ENCODE peak calls at places on chromosomes 1 and 21, in nine cellular contexts. X is lung; S is CD8-positive, alpha-beta T cell; N is tibial nerve; U is PC-3; L is left lung; V is colonic mucosa; Q is uterus; F is esophagus muscularis mucosa. P is an unnamed sample.
A peak's percentile ranks its signal among the peaks of the same experiment; 100 is the strongest.

GRCh38 chr1:231170875-231171274 is 9.0 kb downstream of the TRIM67 start:
- DNase-seq in X (no peak), S (no peak), N (no peak), U (no peak), L (no peak), V (no peak), Q (no peak), F (no peak), P (no peak)

GRCh38 chr1:89843279-89844121 is 22.7 kb downstream of the LRRC8D start:
- DNase-seq in X (peak; percentile 68), S (peak; percentile 72), N (peak; percentile 37), U (peak; percentile 67), L (peak; percentile 95), V (peak; percentile 77), Q (peak; percentile 51), F (peak; percentile 92), P (peak; percentile 70)

GRCh38 chr1:51636765-51637522 is 20.1 kb downstream of the OSBPL9 start:
- DNase-seq in X (no peak), S (no peak), N (no peak), U (peak; percentile 89), L (no peak), V (peak; percentile 27), Q (peak; percentile 84), F (no peak), P (peak; percentile 69)

GRCh38 chr1:50329332-50329932 is 93.8 kb downstream of the DMRTA2 start:
- DNase-seq in X (no peak), S (no peak), N (no peak), U (peak; percentile 37), L (no peak), V (peak; percentile 89), Q (no peak), F (no peak), P (no peak)

GRCh38 chr1:24415910-24416665 is 486 bp downstream of the NIPAL3 start:
- DNase-seq in X (no peak), S (no peak), N (no peak), U (peak; percentile 34), L (no peak), V (peak; percentile 59), Q (no peak), F (no peak), P (no peak)

GRCh38 chr1:109834951-109835350 is 71.2 kb upstream of the EPS8L3 start:
- DNase-seq in X (no peak), S (no peak), N (no peak), U (no peak), L (no peak), V (no peak), Q (no peak), F (no peak), P (no peak)

GRCh38 chr1:13761883-13762282 is 61.9 kb downstream of the PRDM2 start:
- DNase-seq in X (no peak), S (no peak), N (no peak), U (no peak), L (no peak), V (no peak), Q (no peak), F (peak; percentile 17), P (no peak)

GRCh38 chr1:145425436-145426029 is at the start of gene NBPF20:
- DNase-seq in X (peak; percentile 81), S (peak; percentile 70), N (peak; percentile 38), U (peak; percentile 86), L (peak; percentile 94), V (peak; percentile 88), Q (peak; percentile 67), F (peak; percentile 91), P (peak; percentile 80)

GRCh38 chr1:19882111-19883071 is at the start of gene OTUD3:
- DNase-seq in X (peak; percentile 95), S (peak; percentile 90), N (peak; percentile 84), U (peak; percentile 98), L (peak; percentile 97), V (peak; percentile 98), Q (peak; percentile 96), F (peak; percentile 99), P (peak; percentile 97)

GRCh38 chr1:31004231-31004621 is 61.3 kb downstream of the PUM1 start:
- DNase-seq in X (no peak), S (no peak), N (no peak), U (no peak), L (no peak), V (no peak), Q (no peak), F (no peak), P (no peak)

GRCh38 chr1:210586785-210587184 is 258.1 kb downstream of the HHAT start:
- DNase-seq in X (no peak), S (no peak), N (no peak), U (no peak), L (no peak), V (no peak), Q (no peak), F (no peak), P (no peak)

GRCh38 chr1:9630331-9631081 is 21.0 kb upstream of the PIK3CD start:
- DNase-seq in X (no peak), S (peak; percentile 32), N (no peak), U (no peak), L (no peak), V (no peak), Q (no peak), F (no peak), P (no peak)

GRCh38 chr1:198678901-198679329 is 40.1 kb downstream of the PTPRC start:
- DNase-seq in X (no peak), S (no peak), N (no peak), U (no peak), L (peak; percentile 31), V (no peak), Q (no peak), F (no peak), P (no peak)

GRCh38 chr1:18640228-18641004 is 9.8 kb downstream of the PAX7 start:
- DNase-seq in X (no peak), S (no peak), N (no peak), U (no peak), L (no peak), V (no peak), Q (no peak), F (no peak), P (no peak)

GRCh38 chr1:212915245-212916091 is 34.9 kb upstream of the VASH2 start:
- DNase-seq in X (no peak), S (no peak), N (no peak), U (peak; percentile 29), L (no peak), V (no peak), Q (peak; percentile 59), F (no peak), P (no peak)

GRCh38 chr21:15788847-15789548 is 59.2 kb downstream of the USP25 start:
- DNase-seq in X (no peak), S (no peak), N (no peak), U (peak; percentile 37), L (no peak), V (no peak), Q (no peak), F (no peak), P (no peak)

GRCh38 chr1:214123061-214123784 is 135.4 kb downstream of the PROX1 start:
- DNase-seq in X (peak; percentile 42), S (no peak), N (no peak), U (peak; percentile 86), L (no peak), V (peak; percentile 54), Q (peak; percentile 17), F (no peak), P (no peak)

DNA sequence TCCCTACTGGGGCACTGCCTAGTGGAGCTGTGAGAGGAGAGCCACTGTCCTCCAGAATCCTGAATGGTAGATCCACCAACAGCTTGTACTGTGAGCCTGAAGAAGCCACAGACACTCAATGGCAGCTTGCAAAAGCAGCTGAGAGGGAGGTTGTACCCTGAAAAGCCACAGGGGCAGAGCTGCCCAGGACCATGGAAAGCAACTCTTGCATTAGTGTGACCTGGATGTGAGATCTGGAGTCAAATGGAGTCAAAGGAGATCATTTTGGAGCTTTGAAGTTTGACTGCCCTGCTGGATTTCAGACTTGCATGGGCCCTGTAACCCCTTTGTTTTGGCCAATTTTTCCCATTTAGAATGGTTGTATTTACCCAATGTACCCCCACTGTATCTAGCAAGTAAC is 871.4 kb upstream of the PRMT6 start:
- DNase-seq in X (no peak), S (no peak), N (no peak), U (no peak), L (no peak), V (no peak), Q (no peak), F (no peak), P (no peak)
- H3K4me3 ChIP-seq in X (no peak overlapping the region), S (no peak overlapping the region), N (no peak overlapping the region), U (no peak overlapping the region), L (no peak overlapping the region), V (no peak overlapping the region), Q (no peak overlapping the region), F (no peak overlapping the region), P (no peak overlapping the region)

GRCh38 chr21:45366931-45367401 is 38.0 kb upstream of the COL18A1 start:
- DNase-seq in X (no peak), S (no peak), N (no peak), U (peak; percentile 90), L (peak; percentile 81), V (peak; percentile 43), Q (peak; percentile 90), F (no peak), P (no peak)
- TF ChIP-seq CTCF in X (no peak), S (no peak), N (no peak), U (no peak), L (no peak), V (no peak), Q (no peak), F (no peak), P (no peak)

GRCh38 chr1:2269193-2269921 is 41.2 kb downstream of the SKI start:
- DNase-seq in X (no peak), S (no peak), N (no peak), U (no peak), L (no peak), V (no peak), Q (no peak), F (no peak), P (no peak)

GRCh38 chr1:2269922-2270259 is 41.8 kb downstream of the SKI start:
- DNase-seq in X (no peak), S (no peak), N (no peak), U (no peak), L (no peak), V (no peak), Q (no peak), F (no peak), P (no peak)

GRCh38 chr1:2271134-2271785 is 43.1 kb downstream of the SKI start:
- DNase-seq in X (no peak), S (no peak), N (no peak), U (no peak), L (no peak), V (no peak), Q (no peak), F (no peak), P (no peak)

GRCh38 chr1:2271841-2272655 is 43.9 kb downstream of the SKI start:
- DNase-seq in X (no peak), S (no peak), N (no peak), U (no peak), L (peak; percentile 66), V (no peak), Q (no peak), F (no peak), P (no peak)

GRCh38 chr1:2270260-2271100 is 42.4 kb downstream of the SKI start:
- DNase-seq in X (no peak), S (no peak), N (no peak), U (no peak), L (no peak), V (no peak), Q (no peak), F (no peak), P (no peak)
- H3K27ac ChIP-seq in X (peak overlapping the region; percentile 40), S (no peak overlapping the region), N (no peak overlapping the region), U (no peak overlapping the region), L (no peak overlapping the region), V (no peak overlapping the region), Q (peak overlapping the region; percentile 58), F (peak overlapping the region; percentile 80), P (peak overlapping the region; percentile 33)

GRCh38 chr1:78359666-78360065 is 131.1 kb upstream of the PTGFR start:
- DNase-seq in X (no peak), S (no peak), N (no peak), U (peak; percentile 53), L (no peak), V (no peak), Q (no peak), F (no peak), P (no peak)
- H3K4me3 ChIP-seq in X (no peak overlapping the region), S (no peak overlapping the region), N (no peak overlapping the region), U (peak overlapping the region; percentile 25), L (no peak overlapping the region), V (no peak overlapping the region), Q (no peak overlapping the region), F (no peak overlapping the region), P (no peak overlapping the region)

P was measured in suprapubic skin.